ENCODE peak calls at places on chromosomes 7 and 10, in five cellular contexts. Y is heart right ventricle; N is stimulated activated CD4-positive, alpha-beta T cell treated with anti-CD3 and anti-CD28 coated beads, Interleukin-2, amount 100 ng/mL, for 24 hours; Z is Calu3; E is activated CD8-positive, alpha-beta T cell treated with anti-CD3 and anti-CD28 coated beads, Interleukin-2, amount 10 ng/mL, durations not matched to agents 7 days and 5 days. C is an unnamed sample.

GRCh38 chr10:110535958-110536891 is 31.3 kb upstream of the SMC3 start:
- DNase-seq in Y (peak), N (peak), Z (peak), E (peak), C (peak)

GRCh38 chr10:31345886-31346285 is 26.9 kb downstream of the ZEB1 start:
- DNase-seq in Y (no peak), N (no peak), Z (no peak), E (no peak), C (no peak)

GRCh38 chr10:48470893-48471805 is 133.7 kb downstream of the ARHGAP22 start:
- DNase-seq in Y (no peak), N (peak), Z (no peak), E (no peak), C (no peak)

GRCh38 chr7:33790746-33791145 is 114.6 kb upstream of the BMPER start:
- DNase-seq in Y (no peak), N (no peak), Z (no peak), E (no peak), C (no peak)

GRCh38 chr10:46541735-46542566 is 14.5 kb downstream of the GPRIN2 start:
- DNase-seq in Y (no peak), N (no peak), Z (peak), E (no peak), C (peak)

GRCh38 chr7:137324796-137325700 is 18.5 kb downstream of the PTN start:
- DNase-seq in Y (no peak), N (no peak), Z (no peak), E (no peak), C (no peak)

GRCh38 chr10:79024716-79025112 is 44.1 kb upstream of the ZMIZ1 start:
- DNase-seq in Y (no peak), N (no peak), Z (no peak), E (no peak), C (no peak)

GRCh38 chr10:31063839-31064238 is 32.2 kb upstream of the ZNF438 start:
- DNase-seq in Y (no peak), N (no peak), Z (no peak), E (no peak), C (no peak)

GRCh38 chr10:17200885-17201164 is 647 bp downstream of the TRDMT1 start:
- DNase-seq in Y (peak), N (no peak), Z (peak), E (peak), C (no peak)

GRCh38 chr7:2037805-2038635 is 194.7 kb downstream of the MAD1L1 start:
- DNase-seq in Y (peak), N (no peak), Z (no peak), E (peak), C (peak)

GRCh38 chr7:30896041-30896440 is 15.6 kb upstream of the AQP1 start:
- DNase-seq in Y (no peak), N (no peak), Z (peak), E (no peak), C (no peak)

GRCh38 chr10:58615237-58615935 is 102.7 kb downstream of the BICC1 start:
- DNase-seq in Y (no peak), N (no peak), Z (no peak), E (no peak), C (no peak)

GRCh38 chr7:124101173-124101768 is 68.4 kb upstream of the TMEM229A start:
- DNase-seq in Y (no peak), N (no peak), Z (peak), E (no peak), C (no peak)

GRCh38 chr10:107671968-107672367 is 507.5 kb upstream of the SORCS1 start:
- DNase-seq in Y (no peak), N (no peak), Z (no peak), E (no peak), C (no peak)

GRCh38 chr10:49606981-49607535 is 3.1 kb upstream of the SLC18A3 start:
- DNase-seq in Y (peak), N (peak), Z (peak), E (peak), C (peak)

GRCh38 chr10:35397953-35398352 is 61.6 kb downstream of the CCNY start:
- DNase-seq in Y (no peak), N (no peak), Z (no peak), E (no peak), C (no peak)

GRCh38 chr7:14850039-14850438 is 52.5 kb downstream of the DGKB start:
- DNase-seq in Y (no peak), N (no peak), Z (no peak), E (no peak), C (no peak)